ENCODE peak calls at places on chromosomes 11 and 22, in eight cellular contexts. F is BJ, J is HCT116, Z is brain microvascular endothelial cell, D is mammary epithelial cell, B is psoas muscle, G is neural progenitor cell, M is esophagus squamous epithelium. S is an unnamed sample.

GRCh38 chr11:65291613-65292012 is 23.1 kb upstream of the CDC42EP2 start:
- DNase-seq in F (no peak), J (no peak), Z (peak; percentile 51), D (no peak), B (no peak), G (no peak), M (no peak), S (no peak)

GRCh38 chr11:30143098-30143705 is 87.6 kb upstream of the FSHB start:
- DNase-seq in F (no peak), J (peak; percentile 16), Z (peak; percentile 36), D (peak; percentile 17), B (no peak), G (peak; percentile 55), M (no peak), S (no peak)

GRCh38 chr11:72627594-72628281 is 46.5 kb downstream of the PDE2A start:
- DNase-seq in F (no peak), J (no peak), Z (no peak), D (no peak), B (no peak), G (no peak), M (no peak), S (no peak)

GRCh38 chr11:41921991-41922390 is 462.5 kb upstream of the LRRC4C start:
- DNase-seq in F (no peak), J (no peak), Z (no peak), D (no peak), B (no peak), G (peak; percentile 81), M (no peak), S (no peak)

GRCh38 chr11:128061321-128061871 is 526.0 kb downstream of the ETS1 start:
- DNase-seq in F (no peak), J (no peak), Z (no peak), D (no peak), B (no peak), G (no peak), M (no peak), S (peak; percentile 62)

GRCh38 chr22:48353116-48353947 is 1474.3 kb downstream of the BRD1 start:
- DNase-seq in F (no peak), J (no peak), Z (no peak), D (no peak), B (peak; percentile 30), G (no peak), M (no peak), S (no peak)

GRCh38 chr22:41178425-41178975 is 26.6 kb upstream of the L3MBTL2 start:
- DNase-seq in F (no peak), J (no peak), Z (no peak), D (no peak), B (peak; percentile 82), G (no peak), M (no peak), S (no peak)

GRCh38 chr11:62137276-62137861 is 13.6 kb downstream of the INCENP start:
- DNase-seq in F (no peak), J (no peak), Z (no peak), D (no peak), B (no peak), G (no peak), M (no peak), S (no peak)

GRCh38 chr22:44328326-44328725 is 15.6 kb upstream of the SHISAL1 start:
- DNase-seq in F (no peak), J (no peak), Z (no peak), D (no peak), B (no peak), G (no peak), M (no peak), S (no peak)

GRCh38 chr22:44328762-44329161 is 16.0 kb upstream of the SHISAL1 start:
- DNase-seq in F (no peak), J (no peak), Z (no peak), D (no peak), B (no peak), G (no peak), M (no peak), S (no peak)

GRCh38 chr22:44326549-44326881 is 13.8 kb upstream of the SHISAL1 start:
- DNase-seq in F (no peak), J (no peak), Z (no peak), D (no peak), B (no peak), G (no peak), M (no peak), S (no peak)

GRCh38 chr22:44329179-44329796 is 16.5 kb upstream of the SHISAL1 start:
- DNase-seq in F (no peak), J (no peak), Z (no peak), D (no peak), B (no peak), G (no peak), M (no peak), S (no peak)

GRCh38 chr22:44325718-44326548 is 13.2 kb upstream of the SHISAL1 start:
- DNase-seq in F (no peak), J (no peak), Z (no peak), D (peak; percentile 31), B (no peak), G (peak; percentile 38), M (no peak), S (no peak)
- TF ChIP-seq CTCF in F (peak; percentile 53), J (no peak), Z (peak; percentile 67), D (peak; percentile 10), B (no peak), G (peak; percentile 12), M (peak; percentile 19), S (peak; percentile 27)

GRCh38 chr11:18614667-18615066 is 15.1 kb downstream of the MISFA start:
- DNase-seq in F (no peak), J (no peak), Z (no peak), D (no peak), B (no peak), G (no peak), M (no peak), S (no peak)

GRCh38 chr11:18618341-18619025 is 15.7 kb downstream of the SPTY2D1 start:
- DNase-seq in F (no peak), J (no peak), Z (peak; percentile 16), D (no peak), B (no peak), G (no peak), M (no peak), S (no peak)

GRCh38 chr11:18612394-18612793 is 12.8 kb downstream of the MISFA start:
- DNase-seq in F (no peak), J (no peak), Z (no peak), D (no peak), B (no peak), G (no peak), M (no peak), S (no peak)

GRCh38 chr11:18615628-18616392 is 16.2 kb downstream of the MISFA start:
- DNase-seq in F (no peak), J (no peak), Z (no peak), D (peak; percentile 36), B (no peak), G (no peak), M (no peak), S (no peak)

DNA sequence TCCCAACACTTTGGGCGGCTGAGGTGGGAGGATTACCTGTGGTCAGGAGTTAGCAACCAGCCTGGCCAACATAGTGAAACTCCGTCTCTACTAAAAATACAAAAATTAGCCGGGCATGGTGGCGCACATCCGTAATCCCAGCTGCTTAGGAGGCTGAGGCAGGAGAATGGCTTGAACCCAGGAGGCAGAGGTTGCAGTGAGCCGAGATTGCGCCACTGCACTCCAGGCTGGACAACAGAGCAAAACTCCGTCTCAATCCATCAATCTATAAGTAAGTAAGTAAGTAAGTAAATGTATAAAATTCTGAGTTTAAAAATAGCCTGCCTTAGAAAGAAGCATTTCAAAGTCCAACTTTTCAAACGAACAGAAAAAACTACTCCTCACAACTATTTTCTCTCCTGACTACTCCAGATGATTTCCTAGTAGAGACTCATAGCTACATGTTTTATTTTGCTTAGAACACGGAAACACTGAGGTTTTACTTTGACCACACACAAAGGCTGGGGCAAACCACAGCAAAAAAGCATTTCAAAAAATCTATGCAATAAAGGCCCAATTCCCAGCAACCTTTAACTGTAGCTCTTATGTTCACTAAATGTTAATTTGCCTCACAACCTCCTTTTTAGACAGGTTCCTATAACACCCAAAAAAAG is 16.3 kb downstream of the SPTY2D1 start:
- DNase-seq in F (no peak), J (no peak), Z (peak; percentile 45), D (no peak), B (no peak), G (no peak), M (no peak), S (no peak)
- H3K4me3 ChIP-seq in F (no peak overlapping the region), J (no peak overlapping the region), Z (no peak overlapping the region), D (no peak overlapping the region), B (no peak overlapping the region), G (no peak overlapping the region), M (no peak overlapping the region), S (no peak overlapping the region)

GRCh38 chr22:43171607-43172006 is 15.3 kb downstream of the TTLL12 start:
- DNase-seq in F (no peak), J (no peak), Z (no peak), D (no peak), B (peak; percentile 36), G (no peak), M (no peak), S (no peak)
- H3K36me3 ChIP-seq in F (peaks cover 30% of the 10 kb centered on the region), J (peaks cover 42% of the 10 kb centered on the region), Z (peaks cover 39% of the 10 kb centered on the region), D (peaks cover 8% of the 10 kb centered on the region), B (no peaks in the 10 kb centered on the region), G (no peaks in the 10 kb centered on the region), M (peaks cover 100% of the 10 kb centered on the region), S (peaks cover 1% of the 10 kb centered on the region)

GRCh38 chr11:131895865-131896264 is 525.5 kb downstream of the NTM start:
- DNase-seq in F (no peak), J (no peak), Z (no peak), D (no peak), B (no peak), G (no peak), M (no peak), S (no peak)
- TF ChIP-seq CTCF in F (no peak), J (no peak), Z (peak; percentile 34), D (no peak), B (no peak), G (no peak), M (no peak), S (no peak)

DNA sequence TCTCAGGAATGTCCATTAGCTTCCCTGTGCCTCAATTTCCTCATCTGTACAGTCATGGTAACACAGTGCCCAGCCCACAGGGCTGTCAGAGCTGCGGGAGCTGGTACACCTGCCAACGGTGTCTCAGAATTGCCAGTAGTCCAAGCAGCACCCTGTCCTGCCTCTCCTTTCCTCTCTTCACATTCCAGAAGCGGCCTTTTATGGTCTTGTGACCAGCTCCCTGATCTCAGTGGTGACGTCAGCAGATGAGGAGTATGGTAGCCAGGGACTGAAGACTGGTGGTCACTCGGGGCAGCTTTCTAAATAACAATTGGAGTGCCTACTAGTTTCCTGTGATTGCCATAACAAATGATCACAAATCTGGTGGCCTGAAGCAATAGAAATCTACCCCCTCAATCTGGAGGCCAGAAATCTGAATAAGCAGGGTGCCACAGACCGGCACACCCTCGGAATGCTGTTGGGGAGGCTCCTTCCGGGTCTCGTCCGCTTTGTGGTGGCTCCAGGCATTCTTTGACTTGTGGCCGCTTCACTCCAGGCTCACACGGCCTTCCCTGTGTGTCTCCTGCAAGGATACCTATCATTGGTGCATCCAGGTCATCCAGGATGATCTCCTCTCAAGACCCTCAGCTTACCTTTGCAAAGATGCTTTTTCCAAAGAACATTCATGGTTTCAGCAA is 2.1 kb downstream of the FADD start:
- DNase-seq in F (no peak), J (no peak), Z (peak; percentile 24), D (no peak), B (no peak), G (no peak), M (no peak), S (no peak)
- H3K4me3 ChIP-seq in F (peak overlapping the region; percentile 63), J (no peak overlapping the region), Z (peak overlapping the region; percentile 96), D (peak overlapping the region; percentile 93), B (peak overlapping the region; percentile 94), G (no peak overlapping the region), M (no peak overlapping the region), S (no peak overlapping the region)

S was measured in kidney epithelial cell.